ENCODE peak calls at places on chromosomes 12 and 14, in four cellular contexts. One of them, this sample, is unnamed.

GRCh38 chr14:21233457-21234076 is 35.7 kb downstream of the HNRNPC start:
- DNase-seq in kidney tubule cell: no peak
- DNase-seq in stimulated activated CD8-positive, alpha-beta memory T cell treated with anti-CD3 and anti-CD28 coated beads, Interleukin-2, amount 100 ng/mL, for 1 hour: no peak
- DNase-seq in naive thymus-derived CD8-positive, alpha-beta T cell: no peak
- DNase-seq in this sample: no peak

GRCh38 chr14:78417532-78417931 is 247.4 kb downstream of the NRXN3 start:
- DNase-seq in kidney tubule cell: no peak
- DNase-seq in stimulated activated CD8-positive, alpha-beta memory T cell treated with anti-CD3 and anti-CD28 coated beads, Interleukin-2, amount 100 ng/mL, for 1 hour: no peak
- DNase-seq in naive thymus-derived CD8-positive, alpha-beta T cell: no peak
- DNase-seq in this sample: no peak

GRCh38 chr12:120697344-120697743 is 10.4 kb downstream of the MLEC start:
- DNase-seq in kidney tubule cell: no peak
- DNase-seq in stimulated activated CD8-positive, alpha-beta memory T cell treated with anti-CD3 and anti-CD28 coated beads, Interleukin-2, amount 100 ng/mL, for 1 hour: no peak
- DNase-seq in naive thymus-derived CD8-positive, alpha-beta T cell: no peak
- DNase-seq in this sample: no peak

GRCh38 chr12:32159925-32160324 is 53.3 kb downstream of the BICD1 start:
- DNase-seq in kidney tubule cell: no peak
- DNase-seq in stimulated activated CD8-positive, alpha-beta memory T cell treated with anti-CD3 and anti-CD28 coated beads, Interleukin-2, amount 100 ng/mL, for 1 hour: no peak
- DNase-seq in naive thymus-derived CD8-positive, alpha-beta T cell: no peak
- DNase-seq in this sample: no peak

GRCh38 chr12:2629051-2629450 is 165.7 kb upstream of the FKBP4 start:
- DNase-seq in kidney tubule cell: no peak
- DNase-seq in stimulated activated CD8-positive, alpha-beta memory T cell treated with anti-CD3 and anti-CD28 coated beads, Interleukin-2, amount 100 ng/mL, for 1 hour: no peak
- DNase-seq in naive thymus-derived CD8-positive, alpha-beta T cell: no peak
- DNase-seq in this sample: no peak

GRCh38 chr12:103517161-103517560 is 21.4 kb upstream of the C12orf42 start:
- DNase-seq in kidney tubule cell: no peak
- DNase-seq in stimulated activated CD8-positive, alpha-beta memory T cell treated with anti-CD3 and anti-CD28 coated beads, Interleukin-2, amount 100 ng/mL, for 1 hour: no peak
- DNase-seq in naive thymus-derived CD8-positive, alpha-beta T cell: no peak
- DNase-seq in this sample: no peak

GRCh38 chr14:68487805-68488590 is 304.9 kb downstream of the ZFP36L1 start:
- DNase-seq in kidney tubule cell: peak; percentile 41
- DNase-seq in stimulated activated CD8-positive, alpha-beta memory T cell treated with anti-CD3 and anti-CD28 coated beads, Interleukin-2, amount 100 ng/mL, for 1 hour: no peak
- DNase-seq in naive thymus-derived CD8-positive, alpha-beta T cell: no peak
- DNase-seq in this sample: no peak

GRCh38 chr14:103422981-103423600 is 37.9 kb downstream of the MARK3 start:
- DNase-seq in kidney tubule cell: peak; percentile 33
- DNase-seq in stimulated activated CD8-positive, alpha-beta memory T cell treated with anti-CD3 and anti-CD28 coated beads, Interleukin-2, amount 100 ng/mL, for 1 hour: no peak
- DNase-seq in naive thymus-derived CD8-positive, alpha-beta T cell: no peak
- DNase-seq in this sample: no peak

GRCh38 chr12:28257411-28257810 is 67.2 kb downstream of the CCDC91 start:
- DNase-seq in kidney tubule cell: no peak
- DNase-seq in stimulated activated CD8-positive, alpha-beta memory T cell treated with anti-CD3 and anti-CD28 coated beads, Interleukin-2, amount 100 ng/mL, for 1 hour: no peak
- DNase-seq in naive thymus-derived CD8-positive, alpha-beta T cell: no peak
- DNase-seq in this sample: no peak

GRCh38 chr14:72675126-72675525 is 218.8 kb downstream of the DPF3 start:
- DNase-seq in kidney tubule cell: no peak
- DNase-seq in stimulated activated CD8-positive, alpha-beta memory T cell treated with anti-CD3 and anti-CD28 coated beads, Interleukin-2, amount 100 ng/mL, for 1 hour: no peak
- DNase-seq in naive thymus-derived CD8-positive, alpha-beta T cell: no peak
- DNase-seq in this sample: no peak

GRCh38 chr12:121817648-121818043 is 13.8 kb downstream of the SETD1B start:
- DNase-seq in kidney tubule cell: no peak
- DNase-seq in stimulated activated CD8-positive, alpha-beta memory T cell treated with anti-CD3 and anti-CD28 coated beads, Interleukin-2, amount 100 ng/mL, for 1 hour: no peak
- DNase-seq in naive thymus-derived CD8-positive, alpha-beta T cell: no peak
- DNase-seq in this sample: no peak

GRCh38 chr14:35400707-35401421 is 3.7 kb downstream of the NFKBIA start:
- DNase-seq in kidney tubule cell: peak; percentile 34
- DNase-seq in stimulated activated CD8-positive, alpha-beta memory T cell treated with anti-CD3 and anti-CD28 coated beads, Interleukin-2, amount 100 ng/mL, for 1 hour: no peak
- DNase-seq in naive thymus-derived CD8-positive, alpha-beta T cell: peak; percentile 16
- DNase-seq in this sample: no peak

GRCh38 chr12:112188130-112188830 is 62.9 kb downstream of the TRAFD1 start:
- DNase-seq in kidney tubule cell: no peak
- DNase-seq in stimulated activated CD8-positive, alpha-beta memory T cell treated with anti-CD3 and anti-CD28 coated beads, Interleukin-2, amount 100 ng/mL, for 1 hour: no peak
- DNase-seq in naive thymus-derived CD8-positive, alpha-beta T cell: no peak
- DNase-seq in this sample: no peak

GRCh38 chr14:37262649-37263048 is 64.9 kb downstream of the MIPOL1 start:
- DNase-seq in kidney tubule cell: no peak
- DNase-seq in stimulated activated CD8-positive, alpha-beta memory T cell treated with anti-CD3 and anti-CD28 coated beads, Interleukin-2, amount 100 ng/mL, for 1 hour: no peak
- DNase-seq in naive thymus-derived CD8-positive, alpha-beta T cell: no peak
- DNase-seq in this sample: no peak

GRCh38 chr12:4701863-4702262 is 18.3 kb upstream of the GALNT8 start:
- DNase-seq in kidney tubule cell: no peak
- DNase-seq in stimulated activated CD8-positive, alpha-beta memory T cell treated with anti-CD3 and anti-CD28 coated beads, Interleukin-2, amount 100 ng/mL, for 1 hour: no peak
- DNase-seq in naive thymus-derived CD8-positive, alpha-beta T cell: no peak
- DNase-seq in this sample: no peak

GRCh38 chr14:26526132-26526531 is 71.7 kb downstream of the NOVA1 start:
- DNase-seq in kidney tubule cell: peak; percentile 38
- DNase-seq in stimulated activated CD8-positive, alpha-beta memory T cell treated with anti-CD3 and anti-CD28 coated beads, Interleukin-2, amount 100 ng/mL, for 1 hour: no peak
- DNase-seq in naive thymus-derived CD8-positive, alpha-beta T cell: no peak
- DNase-seq in this sample: no peak

GRCh38 chr12:52884526-52885293 is 20.2 kb downstream of the KRT8 start:
- DNase-seq in kidney tubule cell: peak; percentile 74
- DNase-seq in stimulated activated CD8-positive, alpha-beta memory T cell treated with anti-CD3 and anti-CD28 coated beads, Interleukin-2, amount 100 ng/mL, for 1 hour: peak; percentile 67
- DNase-seq in naive thymus-derived CD8-positive, alpha-beta T cell: peak; percentile 71
- DNase-seq in this sample: peak; percentile 86

GRCh38 chr12:114302606-114303005 is 103.3 kb downstream of the TBX5 start:
- DNase-seq in kidney tubule cell: no peak
- DNase-seq in stimulated activated CD8-positive, alpha-beta memory T cell treated with anti-CD3 and anti-CD28 coated beads, Interleukin-2, amount 100 ng/mL, for 1 hour: no peak
- DNase-seq in naive thymus-derived CD8-positive, alpha-beta T cell: no peak
- DNase-seq in this sample: no peak

GRCh38 chr12:19542606-19543005 is 103.3 kb downstream of the AEBP2 start:
- DNase-seq in kidney tubule cell: no peak
- DNase-seq in stimulated activated CD8-positive, alpha-beta memory T cell treated with anti-CD3 and anti-CD28 coated beads, Interleukin-2, amount 100 ng/mL, for 1 hour: no peak
- DNase-seq in naive thymus-derived CD8-positive, alpha-beta T cell: no peak
- DNase-seq in this sample: no peak

GRCh38 chr12:56785141-56785865 is 22.2 kb downstream of the HSD17B6 start:
- DNase-seq in kidney tubule cell: no peak
- DNase-seq in stimulated activated CD8-positive, alpha-beta memory T cell treated with anti-CD3 and anti-CD28 coated beads, Interleukin-2, amount 100 ng/mL, for 1 hour: no peak
- DNase-seq in naive thymus-derived CD8-positive, alpha-beta T cell: no peak
- DNase-seq in this sample: no peak

GRCh38 chr14:58078471-58078870 is 73.5 kb downstream of the ARMH4 start:
- DNase-seq in kidney tubule cell: no peak
- DNase-seq in stimulated activated CD8-positive, alpha-beta memory T cell treated with anti-CD3 and anti-CD28 coated beads, Interleukin-2, amount 100 ng/mL, for 1 hour: no peak
- DNase-seq in naive thymus-derived CD8-positive, alpha-beta T cell: no peak
- DNase-seq in this sample: no peak

GRCh38 chr12:94049718-94050117 is 98.7 kb upstream of the PLXNC1 start:
- DNase-seq in kidney tubule cell: no peak
- DNase-seq in stimulated activated CD8-positive, alpha-beta memory T cell treated with anti-CD3 and anti-CD28 coated beads, Interleukin-2, amount 100 ng/mL, for 1 hour: no peak
- DNase-seq in naive thymus-derived CD8-positive, alpha-beta T cell: no peak
- DNase-seq in this sample: peak; percentile 52

GRCh38 chr14:91920526-91920925 is 27.0 kb downstream of the FBLN5 start:
- DNase-seq in kidney tubule cell: no peak
- DNase-seq in stimulated activated CD8-positive, alpha-beta memory T cell treated with anti-CD3 and anti-CD28 coated beads, Interleukin-2, amount 100 ng/mL, for 1 hour: no peak
- DNase-seq in naive thymus-derived CD8-positive, alpha-beta T cell: no peak
- DNase-seq in this sample: no peak

GRCh38 chr14:76729953-76730505 is 31.2 kb upstream of the VASH1 start:
- DNase-seq in kidney tubule cell: no peak
- DNase-seq in stimulated activated CD8-positive, alpha-beta memory T cell treated with anti-CD3 and anti-CD28 coated beads, Interleukin-2, amount 100 ng/mL, for 1 hour: no peak
- DNase-seq in naive thymus-derived CD8-positive, alpha-beta T cell: no peak
- DNase-seq in this sample: no peak

GRCh38 chr12:66103011-66103913 is 27.3 kb downstream of the LLPH start:
- DNase-seq in kidney tubule cell: peak; percentile 10
- DNase-seq in stimulated activated CD8-positive, alpha-beta memory T cell treated with anti-CD3 and anti-CD28 coated beads, Interleukin-2, amount 100 ng/mL, for 1 hour: no peak
- DNase-seq in naive thymus-derived CD8-positive, alpha-beta T cell: no peak
- DNase-seq in this sample: no peak

GRCh38 chr14:99221445-99221844 is 50.6 kb downstream of the BCL11B start:
- DNase-seq in kidney tubule cell: no peak
- DNase-seq in stimulated activated CD8-positive, alpha-beta memory T cell treated with anti-CD3 and anti-CD28 coated beads, Interleukin-2, amount 100 ng/mL, for 1 hour: no peak
- DNase-seq in naive thymus-derived CD8-positive, alpha-beta T cell: no peak
- DNase-seq in this sample: no peak

GRCh38 chr12:98733667-98734350 is 88.7 kb downstream of the APAF1 start:
- DNase-seq in kidney tubule cell: no peak
- DNase-seq in stimulated activated CD8-positive, alpha-beta memory T cell treated with anti-CD3 and anti-CD28 coated beads, Interleukin-2, amount 100 ng/mL, for 1 hour: no peak
- DNase-seq in naive thymus-derived CD8-positive, alpha-beta T cell: no peak
- DNase-seq in this sample: no peak

GRCh38 chr12:25322918-25323773 is 72.4 kb upstream of the KRAS start:
- DNase-seq in kidney tubule cell: no peak
- DNase-seq in stimulated activated CD8-positive, alpha-beta memory T cell treated with anti-CD3 and anti-CD28 coated beads, Interleukin-2, amount 100 ng/mL, for 1 hour: no peak
- DNase-seq in naive thymus-derived CD8-positive, alpha-beta T cell: no peak
- DNase-seq in this sample: peak; percentile 47

GRCh38 chr12:10395390-10395998 is 5.7 kb upstream of the KLRK1 start:
- DNase-seq in kidney tubule cell: peak; percentile 75
- DNase-seq in stimulated activated CD8-positive, alpha-beta memory T cell treated with anti-CD3 and anti-CD28 coated beads, Interleukin-2, amount 100 ng/mL, for 1 hour: no peak
- DNase-seq in naive thymus-derived CD8-positive, alpha-beta T cell: peak; percentile 57
- DNase-seq in this sample: peak; percentile 79

GRCh38 chr12:28568083-28568482 is 377.8 kb downstream of the CCDC91 start:
- DNase-seq in kidney tubule cell: peak; percentile 88
- DNase-seq in stimulated activated CD8-positive, alpha-beta memory T cell treated with anti-CD3 and anti-CD28 coated beads, Interleukin-2, amount 100 ng/mL, for 1 hour: no peak
- DNase-seq in naive thymus-derived CD8-positive, alpha-beta T cell: no peak
- DNase-seq in this sample: no peak

GRCh38 chr14:100889641-100890040 is 13.9 kb downstream of the RTL1 start:
- DNase-seq in kidney tubule cell: no peak
- DNase-seq in stimulated activated CD8-positive, alpha-beta memory T cell treated with anti-CD3 and anti-CD28 coated beads, Interleukin-2, amount 100 ng/mL, for 1 hour: no peak
- DNase-seq in naive thymus-derived CD8-positive, alpha-beta T cell: no peak
- DNase-seq in this sample: no peak